ENCODE peak calls at places on chromosomes 4 and X, in seven cellular contexts. S is NCI-H345, N is fibroblast of mammary gland, B is heart right ventricle, D is body of pancreas, L is T-cell, Y is nephron progenitor cell. X is an unnamed sample.

GRCh38 chr4:181957088-181957487 is 286.1 kb upstream of the TENM3 start:
- DNase-seq in N (peak; percentile 82), Y (no peak), S (no peak), L (no peak), B (no peak), D (peak; percentile 42), X (no peak)

GRCh38 chrX:1468250-1468772 is 15.6 kb upstream of the ASMTL start:
- DNase-seq in S (no peak), D (no peak), Y (no peak), N (peak; percentile 27), B (peak; percentile 3), L (peak; percentile 61), X (peak; percentile 46)

GRCh38 chr4:69617083-69617694 is 22.3 kb downstream of the UGT2A2 start:
- DNase-seq in N (peak; percentile 43), S (no peak), D (no peak), B (no peak), Y (no peak), L (no peak), X (peak; percentile 28)

GRCh38 chrX:72048515-72049455 is 82.9 kb downstream of the RTL5 start:
- DNase-seq in S (peak; percentile 7), B (no peak), L (no peak), D (no peak), Y (no peak), N (no peak), X (peak; percentile 54)

GRCh38 chr4:11700751-11701226 is 272.1 kb upstream of the HS3ST1 start:
- DNase-seq in S (no peak), N (peak; percentile 75), L (no peak), B (no peak), Y (no peak), D (no peak), X (no peak)

GRCh38 chr4:110669663-110670062 is 46.8 kb upstream of the PITX2 start:
- DNase-seq in L (no peak), Y (no peak), S (no peak), B (no peak), D (no peak), N (no peak), X (no peak)

GRCh38 chrX:56728752-56729151 is 291 bp upstream of the NBDY start:
- DNase-seq in N (peak; percentile 16), L (peak; percentile 13), D (peak; percentile 39), S (peak; percentile 29), B (peak; percentile 3), Y (peak; percentile 13), X (peak; percentile 12)

GRCh38 chr4:1765409-1766335 is 27.4 kb upstream of the FGFR3 start:
- DNase-seq in N (no peak), D (no peak), B (no peak), L (no peak), Y (no peak), S (no peak), X (no peak)

GRCh38 chrX:78673256-78673655 is 14.1 kb upstream of the RTL3 start:
- DNase-seq in L (no peak), Y (no peak), N (peak; percentile 51), S (no peak), D (no peak), B (no peak), X (no peak)

GRCh38 chrX:115561605-115562491 is 874 bp downstream of the PLS3 start:
- DNase-seq in D (peak; percentile 55), S (peak; percentile 53), B (peak; percentile 38), N (peak; percentile 34), Y (peak; percentile 70), L (no peak), X (peak; percentile 19)

GRCh38 chr4:123305746-123306145 is 90.8 kb upstream of the SPRY1 start:
- DNase-seq in D (no peak), S (peak; percentile 3), Y (no peak), B (no peak), N (no peak), L (no peak), X (no peak)

GRCh38 chr4:152454398-152455011 is 81.4 kb downstream of the FBXW7 start:
- DNase-seq in D (no peak), B (no peak), N (peak; percentile 42), L (no peak), S (no peak), Y (no peak), X (no peak)

GRCh38 chr4:61442936-61443335 is 242.8 kb downstream of the ADGRL3 start:
- DNase-seq in S (no peak), N (peak; percentile 30), D (no peak), B (no peak), L (no peak), Y (no peak), X (no peak)